ENCODE peak calls at places on chromosomes 12 and 14, in six cellular contexts. X, J, G, Y, P and B are unnamed samples.

GRCh38 chr12:76890407-76891143 is 11.8 kb upstream of the CSRP2 start:
- DNase-seq in P (no peak), G (no peak), X (no peak), J (no peak), Y (no peak), B (no peak)

GRCh38 chr12:124929649-124930419 is 15.4 kb upstream of the UBC start:
- DNase-seq in J (no peak), Y (no peak), P (no peak), G (no peak), X (no peak), B (no peak)

GRCh38 chr14:55451950-55452349 is 11.5 kb upstream of the TBPL2 start:
- DNase-seq in P (no peak), J (no peak), Y (no peak), X (no peak), G (no peak), B (no peak)

GRCh38 chr12:118680361-118680963 is 300.9 kb upstream of the SRRM4 start:
- DNase-seq in Y (no peak), J (no peak), X (no peak), G (no peak), P (no peak), B (no peak)

GRCh38 chr12:12172106-12172511 is 94.7 kb downstream of the LRP6 start:
- DNase-seq in P (peak), X (no peak), Y (no peak), G (peak), J (peak), B (no peak)

GRCh38 chr12:26918321-26919215 is 19.2 kb downstream of the INTS13 start:
- DNase-seq in G (no peak), X (no peak), Y (no peak), P (peak), J (no peak), B (no peak)

GRCh38 chr12:45730116-45730841 is 773 bp downstream of the ARID2 start:
- DNase-seq in P (peak), X (peak), J (peak), G (no peak), Y (peak), B (peak)

GRCh38 chr14:21105095-21105494 is 4.2 kb downstream of the TMEM253 start:
- DNase-seq in X (no peak), G (no peak), P (no peak), J (no peak), Y (no peak), B (peak)

GRCh38 chr12:9372202-9372601 is 164.0 kb upstream of the PZP start:
- DNase-seq in G (no peak), X (no peak), Y (no peak), J (no peak), P (peak), B (no peak)

GRCh38 chr14:54427914-54428313 is 13.3 kb downstream of the CNIH1 start:
- DNase-seq in G (no peak), J (peak), X (no peak), Y (no peak), P (no peak), B (no peak)

GRCh38 chr12:95487024-95487423 is 13.1 kb downstream of the METAP2 start:
- DNase-seq in Y (no peak), X (no peak), G (no peak), J (no peak), P (no peak), B (no peak)

GRCh38 chr12:121753844-121754264 is 39.6 kb downstream of the RHOF start:
- DNase-seq in X (peak), P (no peak), J (no peak), G (no peak), Y (no peak), B (peak)

GRCh38 chr12:24561882-24562760 is 386.8 kb downstream of the BCAT1 start:
- DNase-seq in G (no peak), Y (peak), P (peak), J (peak), X (peak), B (no peak)

GRCh38 chr12:109112720-109113465 is 3.5 kb upstream of the ACACB start:
- DNase-seq in Y (no peak), P (no peak), G (no peak), J (peak), X (no peak), B (no peak)

GRCh38 chr14:58637040-58637390 is 747 bp upstream of the DACT1 start:
- DNase-seq in X (peak), J (peak), P (peak), Y (peak), G (peak), B (no peak)

GRCh38 chr12:122985590-122986257 is 5.2 kb downstream of the ARL6IP4 start:
- DNase-seq in P (no peak), Y (no peak), G (no peak), J (no peak), X (no peak), B (no peak)

GRCh38 chr12:96457191-96457930 is 32.0 kb upstream of the CFAP54 start:
- DNase-seq in J (no peak), X (no peak), P (no peak), G (no peak), Y (no peak), B (no peak)

GRCh38 chr12:32390572-32391219 is 8.7 kb upstream of the FGD4 start:
- DNase-seq in Y (peak), X (peak), G (no peak), P (no peak), J (no peak), B (no peak)

GRCh38 chr12:50550530-50551223 is 45.9 kb downstream of the DIP2B start:
- DNase-seq in G (no peak), Y (no peak), X (no peak), J (no peak), P (no peak), B (no peak)

GRCh38 chr12:48936379-48936979 is 11.2 kb upstream of the FKBP11 start:
- DNase-seq in P (peak), J (peak), X (peak), Y (peak), G (no peak), B (peak)

GRCh38 chr12:114764516-114764915 is 80.5 kb upstream of the TBX3 start:
- DNase-seq in G (no peak), J (no peak), P (peak), X (no peak), Y (no peak), B (no peak)

GRCh38 chr12:11653215-11653753 is 3.8 kb downstream of the ETV6 start:
- DNase-seq in J (no peak), Y (no peak), X (no peak), P (peak), G (no peak), B (no peak)

GRCh38 chr12:25855716-25856115 is 102.8 kb upstream of the RASSF8 start:
- DNase-seq in J (no peak), Y (no peak), P (peak), X (no peak), G (no peak), B (no peak)

GRCh38 chr12:116238149-116238548 is 39.3 kb downstream of the MED13L start:
- DNase-seq in P (no peak), J (no peak), Y (no peak), G (no peak), X (no peak), B (no peak)

GRCh38 chr14:89365071-89365801 is 51.8 kb downstream of the FOXN3 start:
- DNase-seq in J (no peak), P (peak), Y (no peak), X (no peak), G (no peak), B (no peak)

GRCh38 chr12:104219908-104220404 is 4.4 kb downstream of the TXNRD1 start:
- DNase-seq in Y (no peak), P (peak), J (no peak), X (no peak), G (peak), B (no peak)

GRCh38 chr14:20934148-20934762 is 21.0 kb upstream of the RNASE2 start:
- DNase-seq in Y (peak), J (peak), P (no peak), X (peak), G (no peak), B (no peak)

GRCh38 chr12:120775862-120776552 is 50.4 kb downstream of the ACADS start:
- DNase-seq in X (no peak), Y (no peak), P (no peak), J (no peak), G (no peak), B (no peak)

GRCh38 chr14:30874120-30874998 is at the start of gene COCH:
- DNase-seq in P (no peak), X (peak), G (no peak), Y (peak), J (peak), B (no peak)

GRCh38 chr14:68624541-68625220 is 168.2 kb downstream of the ZFP36L1 start:
- DNase-seq in X (no peak), J (no peak), Y (no peak), P (no peak), G (no peak), B (peak)

GRCh38 chr12:3827301-3828000 is 45.7 kb downstream of the PARP11 start:
- DNase-seq in X (no peak), Y (no peak), G (no peak), P (no peak), J (no peak), B (no peak)

GRCh38 chr12:68641138-68641537 is 30.4 kb downstream of the RAP1B start:
- DNase-seq in Y (no peak), G (no peak), X (no peak), P (no peak), J (no peak), B (no peak)

GRCh38 chr14:58815781-58816297 is 178.1 kb downstream of the DACT1 start:
- DNase-seq in P (no peak), X (no peak), Y (no peak), J (no peak), G (no peak), B (no peak)

GRCh38 chr14:96027356-96028335 is 11.5 kb upstream of the C14orf132 start:
- DNase-seq in J (no peak), Y (no peak), P (no peak), G (no peak), X (no peak), B (no peak)

DNA sequence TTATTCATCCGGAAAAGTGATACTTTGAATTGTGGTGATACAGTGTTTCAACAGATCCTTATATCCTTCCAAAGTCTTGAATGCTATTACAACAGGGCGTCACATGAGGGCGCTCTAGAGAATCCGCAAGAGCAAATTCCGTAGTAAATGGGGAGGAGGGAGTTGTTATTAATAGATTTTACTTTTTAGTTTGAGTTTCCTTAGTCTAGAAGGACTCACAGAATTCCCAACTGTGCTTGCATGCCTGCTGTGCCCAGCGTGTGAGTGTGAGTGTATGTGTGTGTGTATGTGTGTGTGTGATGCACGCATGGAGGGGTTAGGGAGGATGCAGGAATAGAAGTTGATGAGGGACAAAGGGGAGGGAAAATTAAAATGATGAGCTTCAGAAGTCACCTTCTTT is 375.3 kb downstream of the C12orf75 start:
- DNase-seq in G (no peak), J (peak), P (peak), Y (peak), X (no peak), B (no peak)
- TF ChIP-seq CTCF in G (peak), J (peak), P (peak), Y (peak), X (peak), B (peak)

DNA sequence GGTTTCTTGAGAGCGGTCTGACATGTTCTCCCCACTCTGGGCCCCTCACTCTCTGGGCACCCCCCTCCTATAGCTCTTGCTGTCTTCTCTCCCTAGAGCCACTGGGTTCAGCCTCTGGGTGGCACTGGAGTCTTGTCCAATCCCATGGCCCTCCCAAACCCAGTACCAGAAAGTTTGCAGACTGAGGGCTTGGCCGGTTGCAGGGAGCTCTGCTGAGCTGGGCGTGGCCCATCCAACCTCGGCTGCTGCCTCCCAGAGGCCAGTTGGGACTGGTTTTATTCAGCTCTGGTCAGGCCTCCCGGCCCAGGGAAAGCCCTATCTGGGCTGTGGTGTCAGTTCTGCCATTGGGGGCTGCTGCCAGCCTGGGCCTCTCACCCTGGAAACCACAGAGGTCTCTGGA is 37.9 kb downstream of the ISCA2 start:
- DNase-seq in X (peak), P (peak), Y (no peak), G (no peak), J (peak), B (no peak)
- TF ChIP-seq CTCF in X (peak), P (peak), Y (no peak), G (peak), J (peak), B (no peak)

DNA sequence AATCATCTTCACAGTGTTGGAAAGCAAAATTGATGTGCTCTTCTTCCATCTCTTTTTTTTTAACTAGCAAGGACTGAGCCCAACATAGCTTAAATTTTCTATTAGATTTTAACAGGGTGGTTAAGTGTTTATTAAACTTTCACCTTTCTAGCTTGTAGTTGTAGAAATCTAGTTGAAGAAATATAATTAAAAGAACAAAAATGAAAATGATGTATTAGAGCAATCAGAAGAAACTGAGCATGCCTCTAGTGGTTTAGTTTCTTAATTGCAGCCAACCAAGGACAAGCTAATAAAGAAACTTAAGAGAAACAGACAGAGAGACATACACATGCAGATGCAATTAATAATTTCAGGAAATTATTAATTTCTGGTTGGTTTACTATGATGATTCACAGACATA is 673.0 kb upstream of the LMO3 start:
- DNase-seq in J (peak), G (no peak), X (no peak), P (no peak), Y (no peak), B (no peak)
- TF ChIP-seq CTCF in J (no peak), G (no peak), X (no peak), P (no peak), Y (no peak), B (no peak)

GRCh38 chr14:104026024-104026423 is 59.5 kb upstream of the ASPG start:
- DNase-seq in J (no peak), G (no peak), Y (no peak), P (no peak), X (no peak), B (no peak)
- TF ChIP-seq CTCF in J (no peak), G (no peak), Y (no peak), P (no peak), X (no peak), B (no peak)

GRCh38 chr14:35229495-35230089 is 62.6 kb upstream of the PSMA6 start:
- DNase-seq in X (no peak), G (no peak), P (no peak), J (peak), Y (no peak), B (no peak)
- TF ChIP-seq CTCF in X (peak), G (no peak), P (no peak), J (peak), Y (peak), B (no peak)

GRCh38 chr12:21942377-21942703 is 1.1 kb upstream of the ABCC9 start:
- DNase-seq in G (no peak), Y (no peak), J (no peak), P (no peak), X (no peak), B (no peak)

GRCh38 chr12:21939435-21939834 is 1.8 kb downstream of the ABCC9 start:
- DNase-seq in J (no peak), G (no peak), P (no peak), X (no peak), Y (no peak), B (no peak)

GRCh38 chr12:21940972-21941521 is at the start of gene ABCC9:
- DNase-seq in Y (peak), G (no peak), P (peak), X (peak), J (peak), B (no peak)

GRCh38 chr12:21940549-21940948 is 677 bp downstream of the ABCC9 start:
- DNase-seq in Y (no peak), J (peak), X (no peak), G (no peak), P (no peak), B (no peak)

DNA sequence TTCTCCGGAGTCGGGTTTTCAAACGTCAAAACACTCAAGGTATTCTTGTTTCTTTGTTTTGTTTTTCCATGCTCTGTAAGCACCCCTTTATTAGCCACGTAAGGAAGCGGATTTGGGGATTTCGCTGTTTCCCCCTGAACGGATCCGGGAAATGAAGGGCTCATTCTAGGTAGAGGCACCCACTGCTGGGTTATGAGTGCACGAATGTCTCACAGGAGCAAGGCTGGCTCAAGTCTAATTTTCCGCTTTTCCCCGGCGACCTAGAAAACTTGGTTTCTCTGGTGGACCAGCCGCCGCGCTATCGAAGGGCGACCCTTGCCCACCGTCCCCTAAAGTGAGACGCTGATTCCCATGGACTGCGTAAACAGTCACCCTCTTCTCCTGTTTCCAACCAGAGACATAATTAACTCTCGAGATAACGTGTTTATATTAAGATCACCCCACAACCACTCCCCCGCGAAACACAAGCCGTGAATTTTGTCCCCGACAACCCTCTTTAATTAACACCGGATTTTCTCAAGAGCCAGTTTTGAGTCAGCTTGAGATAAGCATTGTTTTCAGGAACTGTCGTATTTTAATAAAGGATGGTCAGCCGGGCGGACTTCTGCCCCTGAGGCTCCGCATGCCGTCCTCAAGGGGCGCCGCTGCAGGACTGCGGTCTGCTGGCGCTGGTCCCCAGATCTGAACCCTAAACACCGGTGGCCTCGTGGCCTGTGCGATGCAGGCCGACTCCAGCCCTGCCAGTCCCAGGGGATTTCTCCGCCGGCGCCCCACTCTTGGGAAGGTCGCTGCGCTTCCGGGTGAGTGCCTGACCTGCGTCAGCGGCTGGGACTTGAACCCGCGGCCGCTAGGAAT is 523 bp upstream of the ABCC9 start:
- DNase-seq in G (no peak), X (peak), P (peak), Y (peak), J (peak), B (no peak)
- TF ChIP-seq CTCF in G (peak), X (peak), P (peak), Y (peak), J (peak), B (no peak)

GRCh38 chr12:66041651-66042363 is 88.7 kb downstream of the LLPH start:
- DNase-seq in Y (no peak), P (no peak), X (no peak), G (no peak), J (no peak), B (no peak)

GRCh38 chr12:66045506-66045905 is 85.0 kb downstream of the LLPH start:
- DNase-seq in X (no peak), P (no peak), G (no peak), Y (no peak), J (no peak), B (no peak)

GRCh38 chr12:66043035-66043434 is 87.5 kb downstream of the LLPH start:
- DNase-seq in P (no peak), Y (no peak), G (no peak), J (no peak), X (no peak), B (no peak)

GRCh38 chr12:66048218-66048842 is 82.2 kb downstream of the LLPH start:
- DNase-seq in J (no peak), P (no peak), X (no peak), Y (no peak), G (no peak), B (no peak)

GRCh38 chr12:66044731-66045130 is 85.8 kb downstream of the LLPH start:
- DNase-seq in P (peak), J (no peak), G (no peak), X (no peak), Y (no peak), B (no peak)
- TF ChIP-seq CTCF in P (no peak), J (no peak), G (no peak), X (no peak), Y (no peak), B (no peak)